ENCODE peak calls at places on chromosomes 12 and 14, in eight cellular contexts. O, L, H, E, A, I, T and U are unnamed samples.
A peak's percentile ranks its signal among the peaks of the same experiment; 100 is the strongest.

GRCh38 chr14:21668377-21668776 is 5.2 kb downstream of the OR4E1 start:
- DNase-seq in T (no peak), E (peak; percentile 86), H (no peak), L (peak; percentile 79), O (no peak), A (no peak), I (no peak), U (no peak)

GRCh38 chr12:4145990-4146859 is 127.3 kb upstream of the CCND2 start:
- DNase-seq in I (no peak), E (no peak), T (no peak), A (no peak), O (no peak), H (no peak), L (no peak), U (no peak)

GRCh38 chr12:2231011-2231595 is 178.3 kb downstream of the CACNA1C start:
- DNase-seq in O (no peak), A (no peak), L (peak; percentile 63), T (no peak), E (peak; percentile 57), H (no peak), I (peak; percentile 61), U (no peak)

GRCh38 chr12:93591137-93591868 is 18.8 kb downstream of the SOCS2 start:
- DNase-seq in O (peak; percentile 83), H (peak; percentile 40), E (peak; percentile 84), L (peak; percentile 96), T (peak; percentile 26), A (peak; percentile 93), I (peak; percentile 89), U (peak; percentile 55)

GRCh38 chr14:22875003-22875747 is 3.6 kb downstream of the LRP10 start:
- DNase-seq in L (no peak), A (no peak), E (no peak), I (no peak), H (no peak), T (no peak), O (no peak), U (no peak)

GRCh38 chr14:51442513-51443175 is 202.6 kb downstream of the TMX1 start:
- DNase-seq in O (no peak), L (peak; percentile 89), E (peak; percentile 97), A (no peak), H (no peak), I (peak; percentile 98), T (no peak), U (no peak)

GRCh38 chr14:68593806-68594536 is 198.9 kb downstream of the ZFP36L1 start:
- DNase-seq in A (peak; percentile 16), T (no peak), H (no peak), E (no peak), I (peak; percentile 34), L (no peak), O (no peak), U (peak; percentile 58)

GRCh38 chr12:6698352-6699046 is 2.1 kb downstream of the PIANP start:
- DNase-seq in E (no peak), O (no peak), T (no peak), L (no peak), H (no peak), A (no peak), I (no peak), U (no peak)

GRCh38 chr14:99602788-99603415 is 1.1 kb downstream of the CCDC85C start:
- DNase-seq in O (no peak), E (no peak), T (no peak), A (no peak), L (no peak), H (no peak), I (no peak), U (peak; percentile 37)

GRCh38 chr14:76784881-76785280 is 23.6 kb downstream of the VASH1 start:
- DNase-seq in E (peak; percentile 86), A (no peak), O (peak; percentile 88), L (peak; percentile 80), T (peak; percentile 74), I (peak; percentile 57), H (peak; percentile 91), U (peak; percentile 87)

GRCh38 chr12:56631790-56632700 is 1.9 kb upstream of the BAZ2A start:
- DNase-seq in O (peak; percentile 73), T (peak; percentile 50), A (peak; percentile 86), H (peak; percentile 82), I (no peak), E (peak; percentile 43), L (peak; percentile 54), U (peak; percentile 79)

GRCh38 chr12:59079029-59079428 is 158.7 kb upstream of the LRIG3 start:
- DNase-seq in A (no peak), O (no peak), H (no peak), I (no peak), T (no peak), L (peak; percentile 8), E (no peak), U (no peak)

GRCh38 chr12:57771271-57771872 is 533 bp downstream of the METTL1 start:
- DNase-seq in L (peak; percentile 93), E (peak; percentile 91), A (peak; percentile 94), O (peak; percentile 88), T (peak; percentile 75), I (peak; percentile 85), H (peak; percentile 93), U (peak; percentile 88)

GRCh38 chr12:121773011-121773777 is 20.3 kb downstream of the RHOF start:
- DNase-seq in I (peak; percentile 50), H (peak; percentile 88), E (peak; percentile 75), O (no peak), A (peak; percentile 85), L (peak; percentile 74), T (peak; percentile 59), U (peak; percentile 78)

DNA sequence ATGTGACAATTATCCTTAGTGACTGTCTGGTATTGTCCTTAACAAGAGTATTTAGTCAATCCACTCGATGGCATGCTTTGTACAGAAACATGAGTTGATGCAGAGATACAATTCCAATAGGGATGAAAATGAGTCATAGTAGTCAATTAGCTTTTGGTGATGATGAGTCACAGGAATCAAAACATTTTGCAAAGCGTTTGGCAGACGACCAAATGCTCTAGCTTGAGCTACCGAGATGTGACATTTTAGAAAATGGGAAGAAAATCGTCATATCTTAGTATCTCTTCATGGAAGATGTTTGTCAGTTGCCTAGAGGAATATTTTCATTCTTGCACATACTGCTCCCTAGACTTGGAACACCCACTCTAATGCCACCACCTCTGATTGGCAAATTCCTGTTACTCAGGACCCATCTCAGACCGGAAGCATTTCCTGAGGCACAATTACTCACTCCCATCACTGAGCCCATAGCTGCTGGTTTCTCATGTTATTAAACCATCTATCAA is 95.0 kb downstream of the LMNTD1 start:
- DNase-seq in L (peak; percentile 88), E (peak; percentile 87), T (no peak), I (peak; percentile 88), H (no peak), O (peak; percentile 36), A (no peak), U (no peak)
- TF ChIP-seq CTCF in L (no peak), E (no peak), T (no peak), I (no peak), H (no peak), O (no peak), A (no peak), U (no peak)

GRCh38 chr14:50364792-50365191 is 31.9 kb downstream of the CDKL1 start:
- DNase-seq in A (no peak), T (no peak), I (no peak), O (no peak), E (no peak), L (no peak), H (no peak), U (no peak)
- TF ChIP-seq CTCF in A (no peak), T (no peak), I (no peak), O (no peak), E (no peak), L (no peak), H (no peak), U (no peak)

GRCh38 chr12:75816892-75817291 is 214.7 kb downstream of the PHLDA1 start:
- DNase-seq in L (peak; percentile 61), A (no peak), I (peak; percentile 76), H (no peak), E (peak; percentile 76), O (no peak), T (no peak), U (no peak)
- TF ChIP-seq CTCF in L (no peak), A (no peak), I (no peak), H (no peak), E (no peak), O (no peak), T (peak; percentile 16), U (no peak)

GRCh38 chr14:80784824-80785223 is 156.7 kb downstream of the CEP128 start:
- DNase-seq in T (no peak), E (peak; percentile 43), A (no peak), I (peak; percentile 51), O (no peak), L (peak; percentile 69), H (no peak), U (no peak)
- TF ChIP-seq CTCF in T (no peak), E (peak; percentile 8), A (no peak), I (peak; percentile 44), O (no peak), L (peak; percentile 58), H (no peak), U (no peak)

DNA sequence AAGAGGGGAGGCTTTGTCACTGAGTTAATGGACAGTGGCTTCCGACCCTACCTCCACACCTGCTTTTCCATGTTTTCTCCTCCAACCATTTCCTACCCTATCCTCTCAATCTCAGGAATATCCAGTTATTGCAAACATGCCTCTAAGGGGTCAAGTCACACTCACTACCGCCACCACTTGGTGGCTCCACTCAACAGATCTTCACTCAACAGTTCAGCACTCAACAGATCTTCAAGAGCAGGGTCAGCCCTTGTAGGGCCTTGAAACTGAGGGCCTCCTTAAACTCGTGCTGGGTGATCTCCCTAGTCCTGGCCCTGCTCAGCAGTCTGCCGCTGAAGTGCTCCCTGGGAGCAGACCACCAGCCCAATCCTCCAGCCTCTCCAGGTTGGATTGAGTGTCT is 14.2 kb downstream of the ZNF641 start:
- DNase-seq in H (peak; percentile 35), A (no peak), L (no peak), E (peak; percentile 13), I (no peak), O (no peak), T (no peak), U (no peak)
- TF ChIP-seq CTCF in H (no peak), A (no peak), L (peak; percentile 24), E (peak; percentile 21), I (peak; percentile 5), O (no peak), T (no peak), U (no peak)